ENCODE peak calls at places on chromosome 11, in eight cellular contexts. One of them, this sample, is unnamed.
A peak's percentile ranks its signal among the peaks of the same experiment; 100 is the strongest.

GRCh38 chr11:102708654-102709053 is 3.1 kb upstream of the MMP27 start:
- DNase-seq in NCI-H2081: no peak
- DNase-seq in stimulated activated CD4-positive, alpha-beta T cell treated with anti-CD3 and anti-CD28 coated beads, TNF-alpha, amount 100 ng/mL, for 4 hours: no peak
- DNase-seq in aorta: no peak
- DNase-seq in HCT116: no peak
- DNase-seq in cardiac fibroblast: no peak
- DNase-seq in right atrium auricular region: no peak
- DNase-seq in activated CD4-positive, alpha-beta T cell treated with anti-CD3 and anti-CD28 coated beads, Interleukin-2, amount 50 U/mL, for 24 hours: no peak
- DNase-seq in this sample: no peak

GRCh38 chr11:98842187-98842586 is 178.6 kb upstream of the CNTN5 start:
- DNase-seq in NCI-H2081: no peak
- DNase-seq in stimulated activated CD4-positive, alpha-beta T cell treated with anti-CD3 and anti-CD28 coated beads, TNF-alpha, amount 100 ng/mL, for 4 hours: no peak
- DNase-seq in aorta: no peak
- DNase-seq in HCT116: no peak
- DNase-seq in cardiac fibroblast: no peak
- DNase-seq in right atrium auricular region: no peak
- DNase-seq in activated CD4-positive, alpha-beta T cell treated with anti-CD3 and anti-CD28 coated beads, Interleukin-2, amount 50 U/mL, for 24 hours: no peak
- DNase-seq in this sample: no peak

GRCh38 chr11:88229303-88229702 is 54.1 kb upstream of the RAB38 start:
- DNase-seq in NCI-H2081: no peak
- DNase-seq in stimulated activated CD4-positive, alpha-beta T cell treated with anti-CD3 and anti-CD28 coated beads, TNF-alpha, amount 100 ng/mL, for 4 hours: no peak
- DNase-seq in aorta: no peak
- DNase-seq in HCT116: no peak
- DNase-seq in cardiac fibroblast: no peak
- DNase-seq in right atrium auricular region: no peak
- DNase-seq in activated CD4-positive, alpha-beta T cell treated with anti-CD3 and anti-CD28 coated beads, Interleukin-2, amount 50 U/mL, for 24 hours: no peak
- DNase-seq in this sample: no peak

GRCh38 chr11:1207451-1208360 is 15.2 kb upstream of the MUC5B start:
- DNase-seq in NCI-H2081: no peak
- DNase-seq in stimulated activated CD4-positive, alpha-beta T cell treated with anti-CD3 and anti-CD28 coated beads, TNF-alpha, amount 100 ng/mL, for 4 hours: no peak
- DNase-seq in aorta: peak; percentile 77
- DNase-seq in HCT116: no peak
- DNase-seq in cardiac fibroblast: no peak
- DNase-seq in right atrium auricular region: no peak
- DNase-seq in activated CD4-positive, alpha-beta T cell treated with anti-CD3 and anti-CD28 coated beads, Interleukin-2, amount 50 U/mL, for 24 hours: no peak
- DNase-seq in this sample: no peak

GRCh38 chr11:71247551-71248250 is 4.7 kb downstream of the SHANK2 start:
- DNase-seq in NCI-H2081: no peak
- DNase-seq in stimulated activated CD4-positive, alpha-beta T cell treated with anti-CD3 and anti-CD28 coated beads, TNF-alpha, amount 100 ng/mL, for 4 hours: no peak
- DNase-seq in aorta: peak; percentile 45
- DNase-seq in HCT116: no peak
- DNase-seq in cardiac fibroblast: no peak
- DNase-seq in right atrium auricular region: no peak
- DNase-seq in activated CD4-positive, alpha-beta T cell treated with anti-CD3 and anti-CD28 coated beads, Interleukin-2, amount 50 U/mL, for 24 hours: no peak
- DNase-seq in this sample: no peak

GRCh38 chr11:1888811-1889526 is 2.7 kb downstream of the PRR33 start:
- DNase-seq in NCI-H2081: no peak
- DNase-seq in stimulated activated CD4-positive, alpha-beta T cell treated with anti-CD3 and anti-CD28 coated beads, TNF-alpha, amount 100 ng/mL, for 4 hours: peak; percentile 56
- DNase-seq in aorta: peak; percentile 78
- DNase-seq in HCT116: no peak
- DNase-seq in cardiac fibroblast: no peak
- DNase-seq in right atrium auricular region: no peak
- DNase-seq in activated CD4-positive, alpha-beta T cell treated with anti-CD3 and anti-CD28 coated beads, Interleukin-2, amount 50 U/mL, for 24 hours: peak; percentile 41
- DNase-seq in this sample: peak; percentile 49

GRCh38 chr11:38718659-38719058 is 2120.6 kb upstream of the RAG2 start:
- DNase-seq in NCI-H2081: no peak
- DNase-seq in stimulated activated CD4-positive, alpha-beta T cell treated with anti-CD3 and anti-CD28 coated beads, TNF-alpha, amount 100 ng/mL, for 4 hours: no peak
- DNase-seq in aorta: no peak
- DNase-seq in HCT116: no peak
- DNase-seq in cardiac fibroblast: no peak
- DNase-seq in right atrium auricular region: no peak
- DNase-seq in activated CD4-positive, alpha-beta T cell treated with anti-CD3 and anti-CD28 coated beads, Interleukin-2, amount 50 U/mL, for 24 hours: no peak
- DNase-seq in this sample: no peak

GRCh38 chr11:1384206-1384965 is 5.3 kb upstream of the BRSK2 start:
- DNase-seq in NCI-H2081: no peak
- DNase-seq in stimulated activated CD4-positive, alpha-beta T cell treated with anti-CD3 and anti-CD28 coated beads, TNF-alpha, amount 100 ng/mL, for 4 hours: no peak
- DNase-seq in aorta: no peak
- DNase-seq in HCT116: no peak
- DNase-seq in cardiac fibroblast: no peak
- DNase-seq in right atrium auricular region: no peak
- DNase-seq in activated CD4-positive, alpha-beta T cell treated with anti-CD3 and anti-CD28 coated beads, Interleukin-2, amount 50 U/mL, for 24 hours: no peak
- DNase-seq in this sample: no peak

This sample was measured in activated T-helper 9 cell treated with anti-CD3 and anti-CD28 coated beads, Interleukin-2, amount 50 U/mL, for 16 hours.